ENCODE peak calls at places on chromosomes 2 and 18, in nine cellular contexts. C, A, T, W, H, M, Q, Y and K are unnamed samples.

GRCh38 chr2:97848347-97848746 is 135.0 kb downstream of the ZAP70 start:
- DNase-seq in C (no peak), A (no peak), T (no peak), W (no peak), H (no peak), M (no peak), Q (no peak), Y (no peak), K (no peak)

GRCh38 chr18:6994719-6995430 is 122.7 kb downstream of the LAMA1 start:
- DNase-seq in C (no peak), A (no peak), T (peak; percentile 25), W (no peak), H (no peak), M (no peak), Q (no peak), Y (no peak), K (no peak)

GRCh38 chr18:13273800-13274199 is 55.2 kb downstream of the LDLRAD4 start:
- DNase-seq in C (no peak), A (no peak), T (no peak), W (no peak), H (no peak), M (no peak), Q (no peak), Y (no peak), K (no peak)

GRCh38 chr2:158498749-158499136 is 42.0 kb downstream of the PKP4 start:
- DNase-seq in C (no peak), A (no peak), T (no peak), W (no peak), H (no peak), M (no peak), Q (no peak), Y (no peak), K (no peak)

GRCh38 chr2:231597014-231597611 is 4.4 kb downstream of the TEX44 start:
- DNase-seq in C (no peak), A (no peak), T (peak; percentile 34), W (no peak), H (no peak), M (peak; percentile 79), Q (peak; percentile 94), Y (peak; percentile 36), K (no peak)

GRCh38 chr18:44323125-44323524 is 357.6 kb upstream of the SETBP1 start:
- DNase-seq in C (no peak), A (no peak), T (no peak), W (no peak), H (no peak), M (no peak), Q (no peak), Y (no peak), K (no peak)

GRCh38 chr2:211982162-211982561 is 556.4 kb downstream of the ERBB4 start:
- DNase-seq in C (no peak), A (no peak), T (peak; percentile 4), W (no peak), H (no peak), M (no peak), Q (no peak), Y (no peak), K (no peak)

GRCh38 chr18:70322928-70323327 is 34.1 kb downstream of the SOCS6 start:
- DNase-seq in C (no peak), A (no peak), T (peak; percentile 78), W (no peak), H (no peak), M (no peak), Q (no peak), Y (peak; percentile 10), K (no peak)

GRCh38 chr18:48785686-48786470 is 164.9 kb downstream of the SMAD7 start:
- DNase-seq in C (peak; percentile 13), A (peak; percentile 37), T (no peak), W (peak; percentile 73), H (no peak), M (peak; percentile 10), Q (peak; percentile 43), Y (no peak), K (no peak)

GRCh38 chr2:18473241-18473841 is 87.1 kb downstream of the RDH14 start:
- DNase-seq in C (no peak), A (no peak), T (peak; percentile 97), W (no peak), H (no peak), M (peak; percentile 40), Q (no peak), Y (peak; percentile 9), K (no peak)

GRCh38 chr2:241130316-241130715 is 19.0 kb downstream of the PASK start:
- DNase-seq in C (no peak), A (no peak), T (no peak), W (peak; percentile 74), H (no peak), M (no peak), Q (peak; percentile 65), Y (no peak), K (no peak)

GRCh38 chr18:14577971-14578370 is 34.6 kb upstream of the POTEC start:
- DNase-seq in C (no peak), A (no peak), T (no peak), W (no peak), H (no peak), M (no peak), Q (no peak), Y (no peak), K (no peak)

GRCh38 chr18:40413160-40413559 is 1541.9 kb upstream of the PIK3C3 start:
- DNase-seq in C (no peak), A (no peak), T (no peak), W (no peak), H (no peak), M (no peak), Q (no peak), Y (no peak), K (no peak)

GRCh38 chr2:237699870-237700582 is 72.6 kb downstream of the LRRFIP1 start:
- DNase-seq in C (no peak), A (no peak), T (no peak), W (peak; percentile 66), H (no peak), M (no peak), Q (peak; percentile 57), Y (no peak), K (no peak)

GRCh38 chr2:114331934-114332333 is 110.5 kb upstream of the DPP10 start:
- DNase-seq in C (no peak), A (no peak), T (no peak), W (no peak), H (no peak), M (no peak), Q (no peak), Y (no peak), K (no peak)

GRCh38 chr2:159489476-159489875 is 126.9 kb downstream of the BAZ2B start:
- DNase-seq in C (no peak), A (no peak), T (no peak), W (no peak), H (no peak), M (no peak), Q (no peak), Y (no peak), K (no peak)

GRCh38 chr2:79162132-79162531 is 2.6 kb upstream of the REG3A start:
- DNase-seq in C (no peak), A (no peak), T (no peak), W (no peak), H (no peak), M (no peak), Q (no peak), Y (no peak), K (no peak)

GRCh38 chr2:17672583-17673317 is 80.9 kb downstream of the SMC6 start:
- DNase-seq in C (no peak), A (no peak), T (peak; percentile 83), W (no peak), H (no peak), M (no peak), Q (no peak), Y (no peak), K (no peak)

GRCh38 chr2:189709761-189710160 is 35.3 kb downstream of the ANKAR start:
- DNase-seq in C (no peak), A (no peak), T (no peak), W (no peak), H (no peak), M (no peak), Q (no peak), Y (no peak), K (no peak)
- TF ChIP-seq CTCF in C (no peak), A (no peak), T (no peak), W (no peak), H (no peak), M (no peak), Q (no peak), Y (no peak), K (no peak)

GRCh38 chr18:23135679-23136325 is 517 bp downstream of the CABLES1 start:
- DNase-seq in C (peak; percentile 77), A (no peak), T (peak; percentile 52), W (peak; percentile 86), H (no peak), M (no peak), Q (peak; percentile 83), Y (peak; percentile 32), K (no peak)
- H3K27ac ChIP-seq in C (peak overlapping the region; percentile 77), A (peak overlapping the region; percentile 53), T (no peak overlapping the region), W (peak overlapping the region; percentile 69), H (peak overlapping the region; percentile 80), M (peak overlapping the region; percentile 54), Q (peak overlapping the region; percentile 91), Y (peak overlapping the region; percentile 10), K (peak overlapping the region; percentile 82)

GRCh38 chr2:16068233-16068940 is 128.0 kb downstream of the MYCN start:
- DNase-seq in C (no peak), A (no peak), T (no peak), W (no peak), H (no peak), M (no peak), Q (no peak), Y (no peak), K (no peak)
- H3K9me3 ChIP-seq in C (no peaks in the 10 kb centered on the region), A (no peaks in the 10 kb centered on the region), T (no peaks in the 10 kb centered on the region), W (no peaks in the 10 kb centered on the region), H (no peaks in the 10 kb centered on the region), M (peaks cover 5% of the 10 kb centered on the region), Q (peaks cover 3% of the 10 kb centered on the region), Y (no peaks in the 10 kb centered on the region), K (no peaks in the 10 kb centered on the region)

DNA sequence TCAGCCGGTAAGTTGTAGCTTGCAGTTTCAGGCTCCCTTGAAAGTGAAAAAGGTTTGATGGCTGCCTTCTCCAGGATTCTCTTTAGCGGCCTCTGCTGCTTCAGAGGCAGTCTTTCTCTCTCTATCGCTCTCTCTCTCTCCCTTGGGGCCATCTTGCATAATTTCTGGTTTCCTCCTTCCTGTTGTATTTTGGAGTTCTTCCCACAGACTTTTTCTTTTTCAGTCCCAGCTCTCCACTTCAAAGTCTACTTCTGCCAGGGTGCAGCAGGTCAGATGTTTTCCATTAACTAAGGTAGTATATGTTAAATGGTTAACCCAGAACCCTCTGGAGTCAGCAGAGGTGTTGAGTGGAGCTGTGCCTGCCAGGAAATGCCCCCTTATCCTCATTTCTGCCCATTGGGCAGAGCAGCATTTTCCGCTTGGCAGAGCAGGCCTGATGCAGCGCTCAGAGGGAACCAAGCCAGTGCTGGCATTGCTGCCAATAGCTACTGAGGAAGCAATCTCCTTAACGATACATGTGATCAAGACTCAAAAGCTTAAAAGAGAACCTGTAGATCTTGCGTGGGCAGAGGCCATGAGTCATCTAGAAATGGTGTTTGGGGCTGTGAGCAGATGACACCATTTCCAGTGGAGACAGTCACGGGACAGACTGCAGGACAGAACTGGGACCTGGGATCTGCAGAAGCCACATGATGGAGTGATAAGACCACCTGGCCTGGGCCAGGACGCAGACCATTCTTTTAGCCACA is 20.8 kb downstream of the DBI start:
- DNase-seq in C (no peak), A (no peak), T (peak; percentile 80), W (no peak), H (no peak), M (peak; percentile 78), Q (peak; percentile 93), Y (peak; percentile 66), K (peak; percentile 81)
- TF ChIP-seq CTCF in C (no peak), A (no peak), T (peak; percentile 49), W (no peak), H (peak; percentile 13), M (no peak), Q (peak; percentile 28), Y (peak; percentile 11), K (peak; percentile 41)